ENCODE peak calls at places on chromosomes 2 and 18, in four cellular contexts. U is neural progenitor cell; T is stimulated activated CD4-positive, alpha-beta T cell treated with anti-CD3 and anti-CD28 coated beads, Interleukin-12 subunit alpha, Interleukin-12 subunit beta, amount 100 ng/mL, for 24 hours; L is fibroblast of villous mesenchyme. F is an unnamed sample.

GRCh38 chr2:149716687-149717086 is 129.1 kb upstream of the MMADHC start:
- DNase-seq in U (peak), T (no peak), L (no peak), F (no peak)

GRCh38 chr18:56574827-56575226 is 63.6 kb downstream of the TXNL1 start:
- DNase-seq in U (no peak), T (no peak), L (peak), F (no peak)

GRCh38 chr2:72027426-72028161 is 120.1 kb downstream of the CYP26B1 start:
- DNase-seq in U (no peak), T (no peak), L (no peak), F (peak)

GRCh38 chr2:118810766-118811165 is 36.7 kb downstream of the EN1 start:
- DNase-seq in U (no peak), T (no peak), L (no peak), F (no peak)

GRCh38 chr2:48425402-48425801 is 104.6 kb upstream of the STON1 start:
- DNase-seq in U (no peak), T (no peak), L (no peak), F (no peak)

GRCh38 chr2:240396623-240397541 is 38.6 kb upstream of the GPC1 start:
- DNase-seq in U (no peak), T (no peak), L (peak), F (no peak)

GRCh38 chr2:122191331-122191730 is 435.9 kb downstream of the TSN start:
- DNase-seq in U (peak), T (no peak), L (peak), F (peak)

GRCh38 chr2:40271066-40271465 is 180.8 kb downstream of the SLC8A1 start:
- DNase-seq in U (no peak), T (no peak), L (no peak), F (no peak)

GRCh38 chr2:166239548-166239947 is 111.7 kb upstream of the SCN1A start:
- DNase-seq in U (no peak), T (no peak), L (peak), F (no peak)

GRCh38 chr2:239824051-239824694 is 201.0 kb downstream of the NDUFA10 start:
- DNase-seq in U (peak), T (no peak), L (peak), F (peak)

GRCh38 chr2:175111200-175111657 is 56.8 kb downstream of the ATF2 start:
- DNase-seq in U (peak), T (no peak), L (peak), F (no peak)

GRCh38 chr2:130808482-130809268 is 28.0 kb upstream of the ARHGEF4 start:
- DNase-seq in U (no peak), T (no peak), L (peak), F (no peak)

GRCh38 chr2:185279999-185280398 is 458.6 kb upstream of the FSIP2 start:
- DNase-seq in U (no peak), T (no peak), L (peak), F (no peak)

GRCh38 chr2:40348665-40349064 is 103.2 kb downstream of the SLC8A1 start:
- DNase-seq in U (no peak), T (no peak), L (peak), F (no peak)

GRCh38 chr18:27239669-27240068 is 54.6 kb upstream of the CHST9 start:
- DNase-seq in U (no peak), T (no peak), L (no peak), F (no peak)

GRCh38 chr2:42012651-42013050 is 35.2 kb upstream of the PKDCC start:
- DNase-seq in U (no peak), T (no peak), L (no peak), F (no peak)

GRCh38 chr18:70892381-70892780 is 603.5 kb downstream of the SOCS6 start:
- DNase-seq in U (no peak), T (no peak), L (no peak), F (no peak)

GRCh38 chr2:111688501-111688900 is 195.5 kb downstream of the ANAPC1 start:
- DNase-seq in U (no peak), T (no peak), L (no peak), F (no peak)

GRCh38 chr2:213162515-213163118 is 11.2 kb upstream of the IKZF2 start:
- DNase-seq in U (no peak), T (no peak), L (peak), F (no peak)

GRCh38 chr2:47499093-47499492 is 96.1 kb downstream of the MSH2 start:
- DNase-seq in U (no peak), T (no peak), L (no peak), F (no peak)

GRCh38 chr18:68944826-68945225 is 146.9 kb downstream of the CCDC102B start:
- DNase-seq in U (no peak), T (no peak), L (no peak), F (no peak)

GRCh38 chr2:20584637-20585321 is 66.1 kb downstream of the HS1BP3 start:
- DNase-seq in U (peak), T (no peak), L (peak), F (peak)

GRCh38 chr18:61541673-61542072 is 208.4 kb downstream of the CDH20 start:
- DNase-seq in U (no peak), T (no peak), L (peak), F (no peak)

GRCh38 chr2:48126180-48126579 is 219.9 kb upstream of the FBXO11 start:
- DNase-seq in U (no peak), T (no peak), L (peak), F (no peak)

GRCh38 chr2:96241227-96241626 is 24.6 kb downstream of the TMEM127 start:
- DNase-seq in U (peak), T (no peak), L (no peak), F (peak)

GRCh38 chr18:10378688-10379465 is 75.6 kb upstream of the APCDD1 start:
- DNase-seq in U (no peak), T (no peak), L (peak), F (no peak)

GRCh38 chr18:74682998-74683311 is 85.3 kb downstream of the ZNF407 start:
- DNase-seq in U (no peak), T (no peak), L (peak), F (no peak)

GRCh38 chr2:24456610-24457556 is 34.2 kb upstream of the NCOA1 start:
- DNase-seq in U (no peak), T (peak), L (peak), F (no peak)

GRCh38 chr18:41150316-41150715 is 804.7 kb upstream of the PIK3C3 start:
- DNase-seq in U (no peak), T (no peak), L (no peak), F (no peak)

GRCh38 chr2:24840164-24840869 is 47.1 kb downstream of the CENPO start:
- DNase-seq in U (no peak), T (no peak), L (no peak), F (no peak)

GRCh38 chr18:48541026-48541746 is 2.4 kb downstream of the CTIF start:
- DNase-seq in U (peak), T (peak), L (peak), F (peak)

GRCh38 chr2:153770359-153770991 is 101.2 kb upstream of the GALNT13 start:
- DNase-seq in U (peak), T (no peak), L (peak), F (no peak)

GRCh38 chr2:241894056-241894641 is 24.6 kb downstream of the RTP5 start:
- DNase-seq in U (no peak), T (no peak), L (no peak), F (no peak)

GRCh38 chr2:16257001-16257724 is 316.8 kb downstream of the MYCN start:
- DNase-seq in U (no peak), T (no peak), L (no peak), F (no peak)

F was measured in WTC11.